ENCODE peak calls at places on chromosomes 1 and 21, in ten cellular contexts. D, S, A, X, U, H, O, I, Z and J are unnamed samples.

GRCh38 chr1:100631015-100631521 is 88.5 kb upstream of the VCAM1 start:
- DNase-seq in H (peak), Z (no peak), O (no peak), U (peak), I (peak), X (peak), A (no peak), D (no peak), S (peak), J (no peak)

GRCh38 chr1:239555350-239555749 is 169.0 kb downstream of the CHRM3 start:
- DNase-seq in S (no peak), X (no peak), I (no peak), H (no peak), A (no peak), U (no peak), Z (no peak), O (no peak), D (no peak), J (no peak)

GRCh38 chr1:65066379-65066765 is 81.6 kb upstream of the AK4 start:
- DNase-seq in X (no peak), Z (no peak), S (no peak), A (no peak), I (no peak), U (no peak), O (no peak), H (no peak), D (no peak), J (peak)

GRCh38 chr21:25039461-25040380 is 567.6 kb downstream of the MRPL39 start:
- DNase-seq in A (no peak), S (no peak), I (no peak), D (no peak), H (peak), Z (no peak), U (no peak), X (peak), O (no peak), J (no peak)

GRCh38 chr1:87203890-87204289 is 124.8 kb upstream of the LMO4 start:
- DNase-seq in I (peak), O (no peak), D (no peak), S (no peak), U (peak), X (peak), H (peak), A (no peak), Z (no peak), J (no peak)

GRCh38 chr1:159699653-159700052 is 14.7 kb downstream of the CRP start:
- DNase-seq in S (no peak), O (no peak), U (no peak), D (no peak), X (no peak), Z (no peak), I (no peak), A (no peak), H (no peak), J (no peak)

GRCh38 chr1:74629283-74629682 is 44.3 kb downstream of the ERICH3 start:
- DNase-seq in H (no peak), D (no peak), I (no peak), S (no peak), O (no peak), U (no peak), X (no peak), A (no peak), Z (no peak), J (no peak)

GRCh38 chr1:191901651-191902050 is 256.6 kb upstream of the RGS18 start:
- DNase-seq in H (peak), A (no peak), I (no peak), Z (no peak), U (peak), X (no peak), S (no peak), O (no peak), D (no peak), J (peak)

GRCh38 chr1:24890861-24891260 is 39.2 kb downstream of the RUNX3 start:
- DNase-seq in I (no peak), Z (no peak), A (peak), U (no peak), O (peak), S (no peak), X (no peak), D (no peak), H (no peak), J (no peak)

GRCh38 chr21:45284456-45284741 is 3.3 kb downstream of the POFUT2 start:
- DNase-seq in Z (peak), O (no peak), S (no peak), A (no peak), X (no peak), H (no peak), I (no peak), U (no peak), D (peak), J (no peak)

GRCh38 chr21:38175321-38175720 is 81.5 kb upstream of the KCNJ15 start:
- DNase-seq in O (no peak), X (no peak), H (no peak), S (no peak), D (no peak), U (no peak), I (no peak), A (no peak), Z (no peak), J (no peak)

GRCh38 chr21:20083336-20083735 is 914.9 kb upstream of the NCAM2 start:
- DNase-seq in X (no peak), O (no peak), A (no peak), S (no peak), I (no peak), H (no peak), U (no peak), Z (no peak), D (no peak), J (no peak)

GRCh38 chr1:198756470-198756869 is 117.6 kb downstream of the PTPRC start:
- DNase-seq in O (no peak), U (no peak), D (no peak), I (peak), H (peak), X (peak), A (no peak), S (no peak), Z (no peak), J (peak)

GRCh38 chr21:45380566-45380965 is 24.4 kb upstream of the COL18A1 start:
- DNase-seq in Z (peak), U (no peak), D (peak), H (no peak), S (no peak), X (no peak), O (no peak), I (no peak), A (no peak), J (no peak)

DNA sequence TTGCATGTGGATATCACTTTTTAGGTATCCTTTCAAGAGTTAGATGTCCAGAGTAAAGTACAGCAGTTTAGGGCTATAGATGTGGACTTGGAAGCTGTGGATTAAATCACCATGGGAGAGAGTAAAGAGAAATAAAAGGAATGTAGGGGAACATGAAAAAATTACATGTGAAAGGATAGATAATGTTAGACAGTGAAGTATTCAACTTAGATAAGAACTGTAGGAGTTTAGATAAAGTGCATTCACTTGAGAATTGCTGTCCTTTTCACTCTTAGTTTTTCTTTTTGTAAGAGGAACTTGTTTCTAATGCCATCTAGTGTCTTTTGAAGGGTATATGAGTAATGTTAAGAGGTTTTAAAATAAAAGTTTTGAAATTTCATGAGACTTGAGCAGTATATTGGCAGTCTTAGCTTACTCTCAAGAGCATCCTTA is 40.1 kb downstream of the MAST2 start:
- DNase-seq in O (no peak), D (no peak), S (no peak), H (peak), U (no peak), X (peak), I (peak), Z (no peak), A (no peak), J (peak)
- TF ChIP-seq CTCF in O (peak), D (peak), S (peak), H (peak), U (peak), X (peak), I (peak), Z (peak), A (peak), J (peak)

GRCh38 chr1:26281971-26282693 is 2.2 kb downstream of the SH3BGRL3 start:
- DNase-seq in U (no peak), X (peak), I (peak), D (no peak), H (no peak), O (no peak), S (peak), Z (peak), A (no peak), J (no peak)
- H3K27ac ChIP-seq in U (no peak), X (peak), I (peak), D (no peak), H (no peak), O (no peak), S (no peak), Z (peak), A (peak), J (peak)

DNA sequence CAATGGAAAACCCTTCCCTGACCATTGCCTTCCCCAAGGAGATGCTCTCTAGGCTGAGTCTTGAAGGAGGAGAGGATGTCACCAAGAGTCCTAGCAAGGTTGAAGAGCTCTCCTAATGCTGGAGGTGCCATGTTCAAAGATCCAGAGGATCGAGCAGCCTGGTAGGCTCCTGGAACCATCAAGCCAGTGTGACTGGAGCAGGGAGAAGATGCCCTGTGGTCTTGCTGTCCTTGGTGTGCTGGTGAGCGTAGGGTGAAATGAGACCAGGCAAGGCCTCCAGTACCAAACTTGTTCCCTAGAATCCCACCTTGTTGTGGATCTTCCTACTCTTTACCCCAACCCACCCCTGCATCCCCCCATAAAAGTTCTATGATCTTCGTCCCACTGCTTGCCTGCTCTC is 46.6 kb upstream of the GALNT2 start:
- DNase-seq in X (no peak), Z (no peak), A (no peak), I (no peak), O (no peak), D (no peak), S (no peak), H (no peak), U (no peak), J (no peak)
- TF ChIP-seq CTCF in X (no peak), Z (no peak), A (no peak), I (no peak), O (no peak), D (no peak), S (no peak), H (no peak), U (no peak), J (no peak)

GRCh38 chr1:222739465-222739864 is 2.5 kb downstream of the FAM177B start:
- DNase-seq in O (no peak), U (no peak), X (no peak), I (no peak), H (no peak), A (no peak), Z (no peak), D (no peak), S (no peak), J (no peak)

GRCh38 chr1:222734740-222735139 is 2.3 kb upstream of the FAM177B start:
- DNase-seq in A (no peak), H (no peak), O (no peak), I (no peak), D (no peak), X (no peak), S (no peak), U (no peak), Z (no peak), J (no peak)

GRCh38 chr1:222736972-222737371 is at the start of gene FAM177B:
- DNase-seq in A (no peak), Z (no peak), I (no peak), X (no peak), O (no peak), H (no peak), D (no peak), U (peak), S (no peak), J (peak)

GRCh38 chr1:222736470-222736869 is 532 bp upstream of the FAM177B start:
- DNase-seq in U (no peak), O (no peak), D (no peak), Z (no peak), H (no peak), S (no peak), X (no peak), I (no peak), A (no peak), J (no peak)

GRCh38 chr1:222739929-222740328 is 2.9 kb downstream of the FAM177B start:
- DNase-seq in I (no peak), Z (no peak), O (no peak), D (no peak), S (no peak), A (no peak), U (no peak), H (no peak), X (no peak), J (no peak)
- H3K27ac ChIP-seq in I (no peak), Z (peak), O (no peak), D (no peak), S (no peak), A (peak), U (no peak), H (no peak), X (no peak), J (no peak)

GRCh38 chr1:183471748-183472487 is 381 bp upstream of the SMG7 start:
- DNase-seq in Z (peak), H (peak), X (peak), S (peak), O (peak), D (peak), I (peak), A (peak), U (peak), J (peak)

GRCh38 chr1:183470961-183471747 is 1.1 kb upstream of the SMG7 start:
- DNase-seq in A (peak), D (peak), X (peak), S (peak), H (peak), O (peak), I (peak), U (peak), Z (peak), J (peak)

GRCh38 chr1:183472488-183473285 is at the start of gene SMG7:
- DNase-seq in X (no peak), S (peak), H (no peak), A (peak), O (peak), D (peak), Z (peak), I (peak), U (peak), J (peak)

GRCh38 chr1:183467687-183468086 is 4.6 kb upstream of the SMG7 start:
- DNase-seq in I (no peak), X (no peak), H (peak), Z (no peak), U (peak), A (no peak), S (no peak), O (no peak), D (no peak), J (peak)

DNA sequence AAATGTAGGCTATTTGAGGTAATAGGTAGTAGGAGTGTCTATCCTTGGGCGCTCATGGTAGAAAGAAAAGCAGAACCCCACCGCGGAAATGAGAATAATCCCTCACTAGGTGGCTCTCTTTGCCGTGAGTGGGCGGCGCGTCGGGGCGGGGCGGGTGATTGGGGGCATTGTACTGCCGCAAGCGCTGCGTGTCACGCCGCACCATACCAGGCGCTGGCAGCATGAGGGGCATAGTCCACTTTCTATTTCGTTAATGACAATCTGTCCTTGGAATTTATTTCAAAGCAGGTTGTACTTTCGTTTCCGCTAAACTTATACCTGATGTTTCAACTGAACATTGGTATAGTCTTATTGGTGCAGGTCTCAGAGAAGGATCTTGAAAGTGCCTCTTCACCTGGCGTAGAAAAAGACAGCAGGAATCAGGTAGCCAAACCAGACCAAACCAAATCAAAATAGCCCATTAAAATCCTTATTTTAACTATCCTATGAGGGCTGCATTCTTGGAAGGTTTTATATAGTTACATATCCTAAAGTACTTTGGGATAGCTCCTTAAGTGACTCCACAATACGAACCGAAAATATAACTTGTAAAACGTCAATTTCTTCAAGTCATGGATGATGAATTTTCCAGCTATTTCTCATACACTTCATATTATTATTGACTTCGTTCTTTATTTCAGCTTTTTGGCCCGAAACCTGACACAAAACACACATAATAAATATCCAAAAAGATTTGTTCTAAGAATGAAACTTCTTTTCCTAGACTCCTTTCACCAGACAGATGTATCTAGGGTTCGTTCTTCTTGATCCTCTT is 1.9 kb upstream of the SMG7 start:
- DNase-seq in H (peak), X (peak), I (peak), S (peak), O (peak), D (peak), A (peak), U (peak), Z (peak), J (peak)
- TF ChIP-seq CTCF in H (peak), X (peak), I (peak), S (peak), O (peak), D (peak), A (peak), U (no peak), Z (peak), J (peak)

GRCh38 chr1:68201546-68202238 is 30.6 kb downstream of the WLS start:
- DNase-seq in H (no peak), D (no peak), A (no peak), S (no peak), X (peak), U (no peak), O (no peak), I (no peak), Z (no peak), J (no peak)
- H3K27ac ChIP-seq in H (no peak), D (no peak), A (no peak), S (no peak), X (no peak), U (no peak), O (no peak), I (peak), Z (no peak), J (no peak)

GRCh38 chr1:234543442-234544093 is 64.6 kb upstream of the TARBP1 start:
- DNase-seq in D (peak), X (no peak), A (no peak), H (no peak), I (no peak), O (no peak), Z (no peak), U (no peak), S (no peak), J (no peak)
- TF ChIP-seq CTCF in D (no peak), X (no peak), A (no peak), H (no peak), I (no peak), O (peak), Z (no peak), U (no peak), S (no peak), J (no peak)

GRCh38 chr1:55172272-55172671 is 42.9 kb downstream of the USP24 start:
- DNase-seq in Z (no peak), D (no peak), U (no peak), A (no peak), S (no peak), I (peak), H (no peak), O (no peak), X (no peak), J (no peak)
- H3K27ac ChIP-seq in Z (no peak), D (no peak), U (no peak), A (no peak), S (no peak), I (no peak), H (no peak), O (no peak), X (no peak), J (no peak)

DNA sequence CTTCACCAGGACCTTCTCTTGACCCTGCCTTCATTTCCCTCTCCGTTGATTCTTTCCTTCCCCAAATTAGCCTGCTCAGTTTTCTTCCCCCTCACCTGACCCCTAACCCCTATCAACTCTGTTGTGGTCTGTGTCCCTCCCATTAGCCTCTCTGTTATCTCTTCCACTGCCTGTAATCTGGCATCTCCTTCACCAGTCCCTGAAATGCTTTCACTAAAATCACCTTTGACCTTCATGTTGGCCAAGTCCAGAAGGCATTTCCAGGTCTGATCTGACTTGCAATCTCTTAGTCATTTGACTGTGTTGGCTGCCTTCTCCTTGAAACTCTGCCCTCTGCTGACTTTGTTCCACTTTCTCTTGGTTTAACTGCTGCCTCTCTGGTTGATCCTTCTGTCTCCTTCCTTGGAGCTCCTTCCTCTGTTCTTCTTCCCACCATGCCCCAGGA is 28.2 kb downstream of the ATP8B2 start:
- DNase-seq in D (peak), Z (no peak), I (peak), X (peak), S (peak), H (peak), U (peak), O (peak), A (peak), J (no peak)
- TF ChIP-seq CTCF in D (no peak), Z (peak), I (peak), X (peak), S (no peak), H (peak), U (peak), O (peak), A (peak), J (no peak)